ENCODE peak calls at places on chromosomes 12 and 14, in seven cellular contexts. One of them, this sample, is unnamed.

GRCh38 chr14:103395245-103395644 is 10.0 kb downstream of the MARK3 start:
- DNase-seq in transverse colon: no peak
- DNase-seq in GM12878: no peak
- DNase-seq in uterus: no peak
- DNase-seq in IMR-90: peak; percentile 32
- DNase-seq in breast epithelium: no peak
- DNase-seq in HCT116: no peak
- DNase-seq in this sample: no peak

GRCh38 chr12:45599196-45599595 is 130.3 kb upstream of the ARID2 start:
- DNase-seq in IMR-90: no peak
- DNase-seq in uterus: no peak
- DNase-seq in GM12878: no peak
- DNase-seq in breast epithelium: no peak
- DNase-seq in HCT116: no peak
- DNase-seq in transverse colon: no peak
- DNase-seq in this sample: no peak

GRCh38 chr12:88108021-88108420 is 33.9 kb downstream of the CEP290 start:
- DNase-seq in GM12878: no peak
- DNase-seq in uterus: no peak
- DNase-seq in transverse colon: no peak
- DNase-seq in HCT116: no peak
- DNase-seq in IMR-90: peak; percentile 28
- DNase-seq in breast epithelium: no peak
- DNase-seq in this sample: no peak

GRCh38 chr12:14408208-14408607 is 42.7 kb downstream of the ATF7IP start:
- DNase-seq in HCT116: no peak
- DNase-seq in uterus: no peak
- DNase-seq in GM12878: no peak
- DNase-seq in transverse colon: no peak
- DNase-seq in IMR-90: peak; percentile 50
- DNase-seq in breast epithelium: no peak
- DNase-seq in this sample: no peak

GRCh38 chr12:130632582-130633174 is 83.4 kb downstream of the RIMBP2 start:
- DNase-seq in transverse colon: peak; percentile 39
- DNase-seq in HCT116: no peak
- DNase-seq in IMR-90: no peak
- DNase-seq in uterus: no peak
- DNase-seq in GM12878: no peak
- DNase-seq in breast epithelium: peak; percentile 7
- DNase-seq in this sample: no peak

GRCh38 chr14:67851785-67852410 is 32.3 kb downstream of the RAD51B start:
- DNase-seq in transverse colon: no peak
- DNase-seq in HCT116: no peak
- DNase-seq in breast epithelium: no peak
- DNase-seq in IMR-90: no peak
- DNase-seq in GM12878: no peak
- DNase-seq in uterus: no peak
- DNase-seq in this sample: no peak

GRCh38 chr12:123998344-123998941 is 25.4 kb downstream of the ZNF664 start:
- DNase-seq in HCT116: no peak
- DNase-seq in transverse colon: no peak
- DNase-seq in breast epithelium: no peak
- DNase-seq in GM12878: no peak
- DNase-seq in IMR-90: peak; percentile 43
- DNase-seq in uterus: no peak
- DNase-seq in this sample: no peak

GRCh38 chr12:108694812-108695278 is 36.5 kb downstream of the CORO1C start:
- DNase-seq in transverse colon: no peak
- DNase-seq in GM12878: no peak
- DNase-seq in HCT116: no peak
- DNase-seq in breast epithelium: no peak
- DNase-seq in IMR-90: peak; percentile 74
- DNase-seq in uterus: no peak
- DNase-seq in this sample: no peak

GRCh38 chr14:101559624-101560533 is 1.4 kb upstream of the DIO3 start:
- DNase-seq in breast epithelium: no peak
- DNase-seq in GM12878: no peak
- DNase-seq in HCT116: no peak
- DNase-seq in IMR-90: peak; percentile 3
- DNase-seq in transverse colon: peak; percentile 48
- DNase-seq in uterus: peak; percentile 70
- DNase-seq in this sample: peak; percentile 45

GRCh38 chr14:87133073-87133815 is 859.7 kb downstream of the GALC start:
- DNase-seq in breast epithelium: no peak
- DNase-seq in transverse colon: no peak
- DNase-seq in GM12878: no peak
- DNase-seq in IMR-90: peak; percentile 94
- DNase-seq in HCT116: no peak
- DNase-seq in uterus: no peak
- DNase-seq in this sample: no peak

GRCh38 chr12:94286580-94287244 is 138.3 kb downstream of the PLXNC1 start:
- DNase-seq in transverse colon: no peak
- DNase-seq in IMR-90: no peak
- DNase-seq in breast epithelium: no peak
- DNase-seq in HCT116: no peak
- DNase-seq in uterus: no peak
- DNase-seq in GM12878: no peak
- DNase-seq in this sample: no peak

GRCh38 chr12:25436206-25436912 is 116.7 kb downstream of the LMNTD1 start:
- DNase-seq in breast epithelium: no peak
- DNase-seq in uterus: no peak
- DNase-seq in transverse colon: no peak
- DNase-seq in GM12878: peak; percentile 20
- DNase-seq in IMR-90: peak; percentile 89
- DNase-seq in HCT116: peak; percentile 70
- DNase-seq in this sample: peak; percentile 36

GRCh38 chr12:1542599-1542998 is 51.8 kb downstream of the FBXL14 start:
- DNase-seq in IMR-90: no peak
- DNase-seq in HCT116: no peak
- DNase-seq in GM12878: no peak
- DNase-seq in breast epithelium: no peak
- DNase-seq in uterus: no peak
- DNase-seq in transverse colon: no peak
- DNase-seq in this sample: no peak

GRCh38 chr12:12807970-12808702 is 5.0 kb upstream of the DDX47 start:
- DNase-seq in GM12878: peak; percentile 80
- DNase-seq in uterus: peak; percentile 24
- DNase-seq in breast epithelium: no peak
- DNase-seq in IMR-90: peak; percentile 71
- DNase-seq in HCT116: no peak
- DNase-seq in transverse colon: peak; percentile 60
- DNase-seq in this sample: peak; percentile 30

GRCh38 chr14:94128216-94128839 is 1.1 kb downstream of the IFI27L2 start:
- DNase-seq in breast epithelium: no peak
- DNase-seq in GM12878: no peak
- DNase-seq in transverse colon: no peak
- DNase-seq in HCT116: no peak
- DNase-seq in uterus: no peak
- DNase-seq in IMR-90: no peak
- DNase-seq in this sample: peak; percentile 13

GRCh38 chr14:33556382-33557121 is 394.3 kb downstream of the EGLN3 start:
- DNase-seq in breast epithelium: no peak
- DNase-seq in HCT116: no peak
- DNase-seq in GM12878: no peak
- DNase-seq in transverse colon: no peak
- DNase-seq in IMR-90: no peak
- DNase-seq in uterus: no peak
- DNase-seq in this sample: no peak

GRCh38 chr12:25051171-25051570 is 102.3 kb upstream of the BCAT1 start:
- DNase-seq in breast epithelium: no peak
- DNase-seq in uterus: no peak
- DNase-seq in GM12878: no peak
- DNase-seq in transverse colon: no peak
- DNase-seq in HCT116: no peak
- DNase-seq in IMR-90: no peak
- DNase-seq in this sample: no peak

GRCh38 chr12:43776498-43776897 is 17.7 kb downstream of the IRAK4 start:
- DNase-seq in uterus: no peak
- DNase-seq in GM12878: no peak
- DNase-seq in IMR-90: peak; percentile 45
- DNase-seq in HCT116: peak; percentile 16
- DNase-seq in transverse colon: no peak
- DNase-seq in breast epithelium: no peak
- DNase-seq in this sample: no peak

GRCh38 chr14:62957562-62957961 is 87.7 kb downstream of the KCNH5 start:
- DNase-seq in HCT116: no peak
- DNase-seq in uterus: no peak
- DNase-seq in transverse colon: no peak
- DNase-seq in IMR-90: peak; percentile 99
- DNase-seq in GM12878: no peak
- DNase-seq in breast epithelium: no peak
- DNase-seq in this sample: no peak

GRCh38 chr12:116067892-116068291 is 209.6 kb downstream of the MED13L start:
- DNase-seq in IMR-90: peak; percentile 28
- DNase-seq in breast epithelium: no peak
- DNase-seq in HCT116: no peak
- DNase-seq in transverse colon: no peak
- DNase-seq in uterus: no peak
- DNase-seq in GM12878: no peak
- DNase-seq in this sample: no peak

GRCh38 chr14:67385618-67386017 is 25.5 kb downstream of the EIF2S1 start:
- DNase-seq in HCT116: no peak
- DNase-seq in IMR-90: no peak
- DNase-seq in uterus: no peak
- DNase-seq in breast epithelium: no peak
- DNase-seq in transverse colon: no peak
- DNase-seq in GM12878: no peak
- DNase-seq in this sample: no peak

DNA sequence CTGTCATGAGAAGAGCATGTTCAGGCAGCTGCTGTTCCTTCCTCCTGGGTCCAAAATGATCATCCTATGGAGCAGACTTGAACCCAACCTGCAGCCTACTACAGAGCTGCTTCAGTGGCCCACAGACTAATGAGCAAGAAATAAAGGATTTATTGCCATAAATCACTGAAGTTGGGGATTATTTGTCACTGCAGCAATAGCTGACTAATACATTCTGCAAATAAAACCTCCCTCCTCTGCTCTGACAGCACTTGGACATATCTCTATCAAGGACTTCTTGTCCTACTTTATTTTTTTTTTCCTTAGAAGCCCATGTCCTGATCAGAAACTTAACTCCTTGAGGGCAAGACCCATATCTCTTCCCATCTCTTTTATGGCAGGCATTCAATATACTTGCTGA is 57.4 kb downstream of the KSR2 start:
- DNase-seq in transverse colon: no peak
- DNase-seq in IMR-90: no peak
- DNase-seq in HCT116: no peak
- DNase-seq in GM12878: no peak
- DNase-seq in breast epithelium: no peak
- DNase-seq in uterus: no peak
- DNase-seq in this sample: no peak
- H3K27me3 ChIP-seq in transverse colon: no peaks in the 10 kb centered on the region
- H3K27me3 ChIP-seq in IMR-90: no peaks in the 10 kb centered on the region
- H3K27me3 ChIP-seq in HCT116: no peaks in the 10 kb centered on the region
- H3K27me3 ChIP-seq in GM12878: no peaks in the 10 kb centered on the region
- H3K27me3 ChIP-seq in breast epithelium: no peaks in the 10 kb centered on the region
- H3K27me3 ChIP-seq in uterus: no peaks in the 10 kb centered on the region
- H3K27me3 ChIP-seq in this sample: no peaks in the 10 kb centered on the region

GRCh38 chr12:75705749-75706719 is 194.6 kb upstream of the KRR1 start:
- DNase-seq in IMR-90: peak; percentile 100
- DNase-seq in GM12878: no peak
- DNase-seq in HCT116: peak; percentile 64
- DNase-seq in transverse colon: no peak
- DNase-seq in breast epithelium: no peak
- DNase-seq in uterus: peak; percentile 45
- DNase-seq in this sample: peak; percentile 49
- TF ChIP-seq POLR2A in IMR-90: no peak
- TF ChIP-seq POLR2A in GM12878: no peak
- TF ChIP-seq POLR2A in HCT116: no peak
- TF ChIP-seq POLR2A in transverse colon: no peak
- TF ChIP-seq POLR2A in breast epithelium: no peak
- TF ChIP-seq POLR2A in uterus: no peak
- TF ChIP-seq POLR2A in this sample: no peak

GRCh38 chr14:81132492-81132891 is 88.3 kb downstream of the GTF2A1 start:
- DNase-seq in HCT116: no peak
- DNase-seq in uterus: no peak
- DNase-seq in transverse colon: no peak
- DNase-seq in GM12878: no peak
- DNase-seq in breast epithelium: no peak
- DNase-seq in IMR-90: no peak
- DNase-seq in this sample: no peak
- H3K27me3 ChIP-seq in HCT116: no peaks in the 10 kb centered on the region
- H3K27me3 ChIP-seq in uterus: no peaks in the 10 kb centered on the region
- H3K27me3 ChIP-seq in transverse colon: no peaks in the 10 kb centered on the region
- H3K27me3 ChIP-seq in GM12878: no peaks in the 10 kb centered on the region
- H3K27me3 ChIP-seq in breast epithelium: no peaks in the 10 kb centered on the region
- H3K27me3 ChIP-seq in IMR-90: peaks cover 2% of the 10 kb centered on the region
- H3K27me3 ChIP-seq in this sample: no peaks in the 10 kb centered on the region

DNA sequence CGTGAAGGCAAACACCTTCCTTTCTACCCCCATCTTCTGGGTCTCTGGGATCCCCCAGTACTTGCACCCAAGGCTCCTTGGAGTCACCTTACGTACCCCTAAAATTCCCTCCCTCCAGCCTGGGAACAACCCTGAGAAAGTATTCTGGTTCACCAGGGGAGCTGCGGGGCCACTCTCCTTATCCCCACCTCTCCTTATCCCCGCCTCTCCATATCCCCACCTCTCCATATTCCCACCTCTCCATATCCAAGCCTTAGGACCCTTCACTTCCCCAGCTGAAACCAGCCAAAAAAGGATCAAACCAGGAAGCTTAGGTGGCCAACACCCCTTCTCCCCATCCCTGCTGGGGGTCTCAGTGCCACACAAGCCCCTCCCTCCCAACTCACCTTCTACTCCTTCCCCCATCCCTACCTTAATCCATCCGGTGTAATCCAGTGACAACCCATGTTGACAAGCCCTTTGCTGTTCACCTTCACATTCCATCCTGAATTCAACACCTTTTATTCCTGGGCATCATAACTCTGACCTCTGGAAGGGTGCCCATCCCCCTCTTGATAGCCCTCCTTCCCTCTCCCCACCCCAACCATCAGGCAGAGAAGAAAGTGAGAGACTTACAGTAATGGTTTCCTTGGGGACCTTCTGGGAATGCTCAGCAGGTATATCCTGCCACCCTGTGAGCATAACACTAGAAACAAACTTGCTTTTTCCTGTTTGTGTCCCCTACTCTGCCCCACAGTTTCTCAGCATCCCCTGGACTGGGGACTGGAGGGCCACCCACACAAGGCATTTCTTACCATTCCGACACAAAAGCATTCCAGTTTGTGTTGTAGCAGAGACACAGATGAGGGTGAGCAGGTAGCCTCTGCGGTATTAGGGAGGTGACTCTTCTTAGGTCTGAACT is 1.6 kb upstream of the MSI1 start:
- DNase-seq in GM12878: no peak
- DNase-seq in HCT116: no peak
- DNase-seq in IMR-90: no peak
- DNase-seq in breast epithelium: no peak
- DNase-seq in uterus: no peak
- DNase-seq in transverse colon: no peak
- DNase-seq in this sample: no peak
- TF ChIP-seq POLR2A in GM12878: no peak
- TF ChIP-seq POLR2A in HCT116: no peak
- TF ChIP-seq POLR2A in IMR-90: no peak
- TF ChIP-seq POLR2A in breast epithelium: no peak
- TF ChIP-seq POLR2A in uterus: no peak
- TF ChIP-seq POLR2A in transverse colon: no peak
- TF ChIP-seq POLR2A in this sample: no peak